ENCODE peak calls at places on chromosomes 16 and 17, in six cellular contexts. F is HCT116, I is ovary, J is uterus, R is thyroid gland, P is sigmoid colon. B is an unnamed sample.
A peak's percentile ranks its signal among the peaks of the same experiment; 100 is the strongest.

GRCh38 chr16:19502395-19503131 is 19.3 kb downstream of the GDE1 start:
- DNase-seq in F (peak; percentile 73), I (peak; percentile 73), J (peak; percentile 60), R (peak; percentile 74), P (peak; percentile 77), B (peak; percentile 73)

GRCh38 chr17:79740413-79740812 is 9.7 kb downstream of the ENPP7 start:
- DNase-seq in F (no peak), I (no peak), J (no peak), R (no peak), P (no peak), B (peak; percentile 11)

GRCh38 chr16:67666032-67666537 is 465 bp downstream of the ENKD1 start:
- DNase-seq in F (no peak), I (peak; percentile 72), J (no peak), R (peak; percentile 57), P (peak; percentile 78), B (peak; percentile 30)

GRCh38 chr16:66924527-66925321 is 611 bp downstream of the RRAD start:
- DNase-seq in F (no peak), I (peak; percentile 51), J (no peak), R (peak; percentile 45), P (no peak), B (no peak)

GRCh38 chr17:42291136-42291535 is 2.8 kb downstream of the STAT5A start:
- DNase-seq in F (no peak), I (peak; percentile 11), J (no peak), R (no peak), P (peak; percentile 50), B (peak; percentile 45)

GRCh38 chr17:73420897-73421296 is 109.1 kb upstream of the CDC42EP4 start:
- DNase-seq in F (peak; percentile 77), I (no peak), J (no peak), R (no peak), P (peak; percentile 28), B (no peak)

GRCh38 chr17:56262854-56263253 is 109.6 kb downstream of the ANKFN1 start:
- DNase-seq in F (no peak), I (no peak), J (no peak), R (no peak), P (no peak), B (no peak)

GRCh38 chr17:18234853-18235380 is 9.5 kb downstream of the LLGL1 start:
- DNase-seq in F (no peak), I (no peak), J (no peak), R (no peak), P (no peak), B (no peak)

GRCh38 chr16:68257906-68258800 is 6.2 kb upstream of the SLC7A6 start:
- DNase-seq in F (no peak), I (no peak), J (no peak), R (peak; percentile 99), P (peak; percentile 93), B (peak; percentile 63)

GRCh38 chr16:8026450-8026849 is 563.9 kb downstream of the TMEM114 start:
- DNase-seq in F (no peak), I (no peak), J (no peak), R (no peak), P (no peak), B (no peak)

GRCh38 chr16:58011652-58012051 is 10.4 kb downstream of the USB1 start:
- DNase-seq in F (no peak), I (no peak), J (no peak), R (no peak), P (no peak), B (no peak)

GRCh38 chr16:13957197-13958078 is 37.5 kb downstream of the ERCC4 start:
- DNase-seq in F (peak; percentile 86), I (peak; percentile 68), J (peak; percentile 83), R (peak; percentile 8), P (peak; percentile 90), B (peak; percentile 91)

GRCh38 chr16:13959626-13960025 is 39.7 kb downstream of the ERCC4 start:
- DNase-seq in F (no peak), I (no peak), J (no peak), R (no peak), P (no peak), B (no peak)

GRCh38 chr16:13958438-13958837 is 38.5 kb downstream of the ERCC4 start:
- DNase-seq in F (no peak), I (no peak), J (no peak), R (no peak), P (no peak), B (no peak)

GRCh38 chr16:13962232-13962631 is 42.3 kb downstream of the ERCC4 start:
- DNase-seq in F (no peak), I (no peak), J (no peak), R (no peak), P (no peak), B (no peak)

DNA sequence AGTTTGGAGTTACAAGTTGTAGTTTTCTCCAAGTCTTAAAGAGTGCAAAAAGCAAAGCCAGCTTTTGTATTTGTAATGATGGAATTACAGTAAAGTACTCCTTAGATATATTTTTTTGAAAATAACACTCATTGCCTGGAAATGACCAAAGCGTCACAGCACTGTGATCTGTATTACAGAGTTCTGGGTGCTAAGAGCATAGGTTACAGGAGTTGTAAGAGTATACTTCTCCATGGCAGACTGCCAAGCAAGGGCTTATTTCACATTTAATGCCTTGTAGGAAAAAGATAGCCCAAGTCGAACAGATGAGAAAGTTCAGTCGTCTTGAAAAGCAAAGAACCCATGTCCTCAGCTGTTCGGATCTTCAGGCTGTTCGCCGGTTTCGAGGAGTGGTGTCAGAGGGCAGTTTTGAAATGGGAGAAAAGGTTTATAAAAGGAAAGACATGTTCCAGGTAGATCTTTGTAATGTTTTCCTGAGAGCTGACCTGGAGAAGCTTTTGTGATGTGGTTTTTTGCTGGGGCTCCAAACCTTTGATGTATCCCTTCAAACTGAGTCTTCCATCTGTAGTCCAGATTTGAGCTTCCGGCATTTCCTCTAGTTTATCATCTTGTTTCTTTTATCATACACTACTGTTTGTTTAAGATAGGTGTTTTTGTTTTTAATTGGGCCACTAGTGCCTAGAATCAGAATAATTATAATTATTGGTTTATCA is 41.3 kb downstream of the ERCC4 start:
- DNase-seq in F (no peak), I (no peak), J (no peak), R (no peak), P (no peak), B (no peak)
- H3K27ac ChIP-seq in F (no peak overlapping the region), I (no peak overlapping the region), J (no peak overlapping the region), R (no peak overlapping the region), P (no peak overlapping the region), B (no peak overlapping the region)

DNA sequence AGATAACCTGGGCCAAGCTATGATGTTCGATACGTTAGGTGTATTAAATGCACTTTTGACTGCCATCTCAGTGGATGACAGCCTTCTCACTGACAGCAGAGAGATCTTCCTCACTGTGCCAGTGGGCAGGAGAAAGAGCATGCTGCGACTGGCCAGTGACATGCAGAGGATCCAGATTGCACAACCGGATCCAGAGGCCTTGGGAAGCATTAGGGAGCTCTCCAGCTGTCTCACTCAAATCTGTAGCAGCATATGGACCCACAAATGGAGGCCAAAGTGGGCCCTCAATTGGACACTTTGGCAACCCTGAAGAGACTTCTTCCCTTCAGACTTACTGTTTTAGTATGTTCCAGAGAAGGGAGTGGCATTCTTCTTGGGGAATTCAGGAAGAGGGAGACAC is 20.9 kb downstream of the PDZD9 start:
- DNase-seq in F (no peak), I (no peak), J (no peak), R (no peak), P (no peak), B (no peak)
- H3K36me3 ChIP-seq in F (peaks cover 73% of the 10 kb centered on the region), I (no peaks in the 10 kb centered on the region), J (no peaks in the 10 kb centered on the region), R (peaks cover 88% of the 10 kb centered on the region), P (peaks cover 62% of the 10 kb centered on the region), B (peaks cover 30% of the 10 kb centered on the region)

GRCh38 chr16:24748242-24748641 is 18.8 kb downstream of the TNRC6A start:
- DNase-seq in F (no peak), I (no peak), J (peak; percentile 68), R (peak; percentile 43), P (peak; percentile 77), B (peak; percentile 90)

GRCh38 chr16:24741862-24742261 is 12.4 kb downstream of the TNRC6A start:
- DNase-seq in F (no peak), I (no peak), J (no peak), R (no peak), P (no peak), B (no peak)

GRCh38 chr16:24747425-24747824 is 18.0 kb downstream of the TNRC6A start:
- DNase-seq in F (no peak), I (no peak), J (no peak), R (no peak), P (no peak), B (peak; percentile 13)

GRCh38 chr16:24745791-24746190 is 16.3 kb downstream of the TNRC6A start:
- DNase-seq in F (no peak), I (no peak), J (no peak), R (no peak), P (no peak), B (no peak)
- TF ChIP-seq POLR2A in F (no peak), I (no peak), J (no peak), R (no peak), P (no peak), B (no peak)

GRCh38 chr17:80822021-80822699 is 169.5 kb upstream of the CHMP6 start:
- DNase-seq in F (no peak), I (no peak), J (no peak), R (no peak), P (peak; percentile 54), B (no peak)

GRCh38 chr17:80824549-80825470 is 166.8 kb upstream of the CHMP6 start:
- DNase-seq in F (no peak), I (no peak), J (no peak), R (no peak), P (peak; percentile 40), B (peak; percentile 14)

GRCh38 chr17:80820331-80820730 is 171.3 kb upstream of the CHMP6 start:
- DNase-seq in F (no peak), I (no peak), J (no peak), R (no peak), P (peak; percentile 34), B (no peak)

GRCh38 chr17:80821546-80821945 is 170.1 kb upstream of the CHMP6 start:
- DNase-seq in F (no peak), I (no peak), J (no peak), R (no peak), P (peak; percentile 50), B (no peak)

GRCh38 chr17:80822700-80823410 is 168.8 kb upstream of the CHMP6 start:
- DNase-seq in F (no peak), I (no peak), J (peak; percentile 70), R (no peak), P (peak; percentile 57), B (no peak)
- H3K27ac ChIP-seq in F (no peak overlapping the region), I (no peak overlapping the region), J (peak overlapping the region; percentile 47), R (no peak overlapping the region), P (no peak overlapping the region), B (no peak overlapping the region)

DNA sequence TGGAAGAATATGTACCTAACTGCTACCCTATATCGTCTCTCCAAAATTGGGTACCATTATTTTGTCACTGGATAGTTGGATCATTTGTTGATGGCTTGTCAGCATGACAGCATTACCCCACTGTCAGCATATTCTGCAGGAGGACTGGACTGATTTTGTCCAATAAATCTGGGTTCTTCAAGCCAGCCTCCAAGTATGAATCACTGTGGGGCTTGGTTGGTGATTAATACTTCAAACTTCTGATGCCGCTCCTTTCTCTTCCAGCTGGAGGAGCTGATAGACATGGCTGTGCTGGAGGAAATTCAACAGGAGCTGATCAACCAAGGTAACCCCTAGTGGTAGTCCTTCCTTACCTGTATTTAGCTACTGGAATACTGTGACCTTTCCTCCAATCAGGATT is 2.5 kb downstream of the RPAIN start:
- DNase-seq in F (peak; percentile 35), I (no peak), J (no peak), R (no peak), P (no peak), B (no peak)
- H3K36me3 ChIP-seq in F (peaks cover 40% of the 10 kb centered on the region), I (no peaks in the 10 kb centered on the region), J (no peaks in the 10 kb centered on the region), R (peaks cover 38% of the 10 kb centered on the region), P (peaks cover 24% of the 10 kb centered on the region), B (peaks cover 22% of the 10 kb centered on the region)

DNA sequence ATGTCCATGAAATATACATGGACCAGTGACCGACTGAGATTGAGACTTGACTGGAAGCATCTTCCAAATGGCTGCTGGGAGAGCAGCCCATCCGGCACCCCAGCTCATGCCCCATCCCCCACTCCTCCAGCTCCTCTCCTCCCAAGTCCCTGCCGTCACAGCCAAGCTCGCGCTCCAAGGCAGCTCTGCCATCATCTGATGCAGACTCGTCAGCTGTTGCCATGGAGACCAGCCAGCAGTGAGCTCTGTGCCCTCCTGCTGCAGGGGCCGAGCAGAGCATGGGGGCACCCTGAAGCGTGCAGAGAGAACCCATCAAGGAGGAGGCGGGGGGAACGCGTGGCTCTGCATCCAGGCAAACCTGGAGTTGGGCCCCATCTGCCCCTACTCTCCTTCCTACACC is 74.5 kb upstream of the TNRC6C start:
- DNase-seq in F (no peak), I (no peak), J (no peak), R (no peak), P (no peak), B (no peak)
- TF ChIP-seq POLR2A in F (no peak), I (no peak), J (no peak), R (no peak), P (no peak), B (no peak)

B was measured in endothelial cell of umbilical vein.